ENCODE peak calls at places on chromosome 14, in six cellular contexts. W is endothelial cell, J is lower leg skin, M is bronchial epithelial cell, X is cardiac muscle cell, T is transverse colon. P is an unnamed sample.
A peak's percentile ranks its signal among the peaks of the same experiment; 100 is the strongest.

GRCh38 chr14:25050494-25051170 is 685 bp upstream of the STXBP6 start:
- DNase-seq in X (peak; percentile 83), M (peak; percentile 65), W (no peak), T (no peak), J (no peak), P (no peak)

GRCh38 chr14:65926504-65926903 is 514.0 kb downstream of the FUT8 start:
- DNase-seq in M (no peak), W (no peak), X (no peak), J (no peak), T (no peak), P (no peak)

GRCh38 chr14:103862393-103862782 is 15.0 kb upstream of the PPP1R13B start:
- DNase-seq in M (no peak), X (no peak), J (no peak), T (no peak), W (no peak), P (no peak)

GRCh38 chr14:20719777-20720176 is 25.9 kb upstream of the EDDM3A start:
- DNase-seq in J (no peak), W (no peak), M (peak; percentile 67), T (peak; percentile 34), X (no peak), P (no peak)

GRCh38 chr14:103172921-103173320 is 49.7 kb downstream of the TNFAIP2 start:
- DNase-seq in M (peak; percentile 29), X (no peak), W (no peak), J (no peak), T (no peak), P (no peak)

GRCh38 chr14:103386632-103387329 is 1.6 kb downstream of the MARK3 start:
- DNase-seq in T (no peak), X (no peak), M (no peak), W (no peak), J (no peak), P (no peak)

GRCh38 chr14:50344831-50345563 is 32.9 kb downstream of the DMAC2L start:
- DNase-seq in M (no peak), X (no peak), J (no peak), T (no peak), W (no peak), P (no peak)

GRCh38 chr14:21498540-21499526 is 12.3 kb downstream of the METTL3 start:
- DNase-seq in T (no peak), M (peak; percentile 47), X (peak; percentile 58), J (no peak), W (peak; percentile 38), P (no peak)

GRCh38 chr14:74825008-74825407 is 50.9 kb downstream of the PROX2 start:
- DNase-seq in T (no peak), J (no peak), X (peak; percentile 51), W (no peak), M (peak; percentile 66), P (no peak)

GRCh38 chr14:85233756-85234545 is 296.0 kb upstream of the FLRT2 start:
- DNase-seq in M (peak; percentile 94), W (no peak), J (no peak), T (no peak), X (peak; percentile 58), P (no peak)

GRCh38 chr14:104680806-104681688 is 8.4 kb upstream of the INF2 start:
- DNase-seq in X (peak; percentile 77), J (peak; percentile 92), M (peak; percentile 83), W (no peak), T (peak; percentile 77), P (no peak)

GRCh38 chr14:68564236-68564825 is 228.5 kb downstream of the ZFP36L1 start:
- DNase-seq in M (no peak), J (peak; percentile 84), W (no peak), T (no peak), X (no peak), P (no peak)

GRCh38 chr14:54487771-54488170 is 1.0 kb downstream of the GMFB start:
- DNase-seq in J (no peak), X (peak; percentile 58), M (peak; percentile 45), T (no peak), W (no peak), P (no peak)

GRCh38 chr14:54489318-54489683 is 521 bp upstream of the GMFB start:
- DNase-seq in X (no peak), J (no peak), W (no peak), T (no peak), M (no peak), P (no peak)

GRCh38 chr14:54488646-54489317 is at the start of gene GMFB:
- DNase-seq in T (peak; percentile 95), X (peak; percentile 97), J (peak; percentile 98), M (peak; percentile 77), W (peak; percentile 88), P (peak; percentile 96)

GRCh38 chr14:54486685-54487084 is 2.1 kb downstream of the GMFB start:
- DNase-seq in X (peak; percentile 38), J (no peak), M (peak; percentile 25), T (no peak), W (no peak), P (no peak)

DNA sequence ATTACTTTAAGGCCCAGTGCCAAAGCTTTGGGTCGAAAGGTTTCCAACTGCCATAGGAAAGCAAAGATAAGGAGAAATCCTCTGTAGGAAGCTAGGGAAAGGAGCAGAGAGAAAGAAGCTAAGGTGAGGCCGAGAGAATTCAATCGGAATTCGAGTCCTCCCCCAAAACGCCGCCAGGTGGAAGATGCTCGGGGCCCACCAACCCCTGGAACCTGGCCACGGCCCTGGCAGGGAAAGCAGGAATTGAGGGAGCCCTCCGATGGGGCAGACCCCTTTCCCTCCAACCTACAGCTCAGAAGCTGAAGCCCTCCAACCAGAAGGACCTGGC is 498 bp downstream of the GMFB start:
- DNase-seq in W (no peak), J (no peak), X (no peak), T (no peak), M (peak; percentile 17), P (no peak)
- TF ChIP-seq CTCF in W (no peak), J (no peak), X (peak; percentile 4), T (no peak), M (peak; percentile 23), P (no peak)

DNA sequence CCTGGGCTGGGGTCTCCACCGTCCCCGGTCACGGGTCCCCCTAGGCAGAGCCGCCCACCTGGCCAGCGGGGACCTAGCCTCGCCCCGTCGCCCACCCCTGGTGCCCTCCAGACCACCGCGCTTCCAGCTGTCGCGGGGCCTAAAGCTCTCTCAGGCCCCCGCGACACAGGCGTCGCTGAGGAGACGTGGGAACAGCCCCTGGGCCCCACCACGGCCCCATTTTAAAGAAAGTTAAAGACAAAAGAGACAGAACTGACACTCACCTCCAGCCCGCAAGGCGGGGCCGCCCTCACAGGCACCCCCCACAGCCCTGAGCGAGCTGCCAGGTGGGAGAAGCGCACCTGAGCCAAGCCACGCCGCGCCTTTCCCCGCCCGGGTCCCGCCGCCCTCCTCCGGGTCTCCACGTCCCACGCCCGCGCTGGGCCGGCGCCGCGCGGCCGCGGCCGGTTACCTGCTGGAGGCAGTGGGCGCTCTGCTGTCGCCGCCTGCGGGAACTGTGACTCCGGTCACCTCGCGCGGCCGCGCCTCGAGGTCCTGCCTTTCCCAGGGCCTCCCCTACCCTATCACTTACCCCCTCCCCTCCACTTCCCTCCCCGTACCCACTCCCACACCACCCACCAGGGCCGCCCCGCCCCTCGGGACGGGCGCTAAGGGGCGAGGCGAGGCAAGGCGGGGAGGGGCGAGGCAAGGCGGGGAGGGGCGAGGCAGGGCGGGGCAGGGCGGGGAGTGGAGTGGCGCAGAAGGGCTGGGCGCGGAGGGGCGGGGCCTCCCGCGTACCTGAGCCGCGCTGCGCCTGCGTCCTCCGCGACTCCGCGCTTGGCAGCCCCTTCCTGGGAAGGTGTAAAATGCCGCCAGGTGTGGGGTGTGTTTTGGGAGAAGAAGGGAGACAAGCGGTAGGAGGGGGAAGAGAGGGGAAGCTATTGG is 31.2 kb downstream of the TC2N start:
- DNase-seq in W (peak; percentile 65), X (peak; percentile 36), M (peak; percentile 76), T (peak; percentile 92), J (peak; percentile 96), P (no peak)
- TF ChIP-seq CTCF in W (no peak), X (no peak), M (peak; percentile 9), T (no peak), J (no peak), P (no peak)

GRCh38 chr14:106662947-106663346 is 1136.6 kb downstream of the TMEM121 start:
- DNase-seq in X (no peak), J (no peak), W (no peak), M (no peak), T (no peak), P (no peak)

GRCh38 chr14:106652494-106652893 is 1126.1 kb downstream of the TMEM121 start:
- DNase-seq in J (no peak), W (no peak), T (no peak), M (peak; percentile 49), X (no peak), P (no peak)

DNA sequence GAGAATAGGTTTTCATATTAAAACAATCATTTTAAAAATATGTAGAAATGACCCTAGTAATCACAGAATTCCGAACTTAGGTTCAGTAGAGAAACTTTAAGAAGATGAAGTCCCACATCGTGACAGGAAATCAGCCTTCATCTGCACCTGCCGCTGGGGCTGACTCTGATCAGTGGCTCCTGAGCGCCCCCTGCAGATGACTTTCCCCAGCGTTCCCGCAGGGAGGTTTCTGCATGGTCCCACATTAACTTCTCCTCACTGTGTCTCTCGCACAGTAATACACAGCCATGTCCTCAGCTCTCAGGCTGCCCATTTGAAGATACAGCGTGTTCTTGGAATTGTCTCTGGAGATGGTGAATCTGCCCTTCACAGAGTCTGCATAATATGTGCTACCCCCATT is 1131.1 kb downstream of the TMEM121 start:
- DNase-seq in T (peak; percentile 46), W (no peak), J (no peak), X (no peak), M (no peak), P (no peak)
- TF ChIP-seq CTCF in T (peak; percentile 28), W (no peak), J (no peak), X (no peak), M (no peak), P (no peak)

GRCh38 chr14:60324837-60325236 is 75.8 kb downstream of the PPM1A start:
- DNase-seq in X (no peak), T (no peak), W (no peak), M (no peak), J (no peak), P (no peak)

GRCh38 chr14:60328588-60328987 is 79.6 kb downstream of the PPM1A start:
- DNase-seq in M (no peak), X (no peak), W (no peak), J (no peak), T (no peak), P (no peak)

GRCh38 chr14:60331201-60332045 is 82.4 kb downstream of the PPM1A start:
- DNase-seq in W (peak; percentile 86), T (peak; percentile 74), M (peak; percentile 42), X (peak; percentile 63), J (peak; percentile 87), P (no peak)

GRCh38 chr14:60326274-60326673 is 77.3 kb downstream of the PPM1A start:
- DNase-seq in X (no peak), T (no peak), W (no peak), M (no peak), J (no peak), P (no peak)

DNA sequence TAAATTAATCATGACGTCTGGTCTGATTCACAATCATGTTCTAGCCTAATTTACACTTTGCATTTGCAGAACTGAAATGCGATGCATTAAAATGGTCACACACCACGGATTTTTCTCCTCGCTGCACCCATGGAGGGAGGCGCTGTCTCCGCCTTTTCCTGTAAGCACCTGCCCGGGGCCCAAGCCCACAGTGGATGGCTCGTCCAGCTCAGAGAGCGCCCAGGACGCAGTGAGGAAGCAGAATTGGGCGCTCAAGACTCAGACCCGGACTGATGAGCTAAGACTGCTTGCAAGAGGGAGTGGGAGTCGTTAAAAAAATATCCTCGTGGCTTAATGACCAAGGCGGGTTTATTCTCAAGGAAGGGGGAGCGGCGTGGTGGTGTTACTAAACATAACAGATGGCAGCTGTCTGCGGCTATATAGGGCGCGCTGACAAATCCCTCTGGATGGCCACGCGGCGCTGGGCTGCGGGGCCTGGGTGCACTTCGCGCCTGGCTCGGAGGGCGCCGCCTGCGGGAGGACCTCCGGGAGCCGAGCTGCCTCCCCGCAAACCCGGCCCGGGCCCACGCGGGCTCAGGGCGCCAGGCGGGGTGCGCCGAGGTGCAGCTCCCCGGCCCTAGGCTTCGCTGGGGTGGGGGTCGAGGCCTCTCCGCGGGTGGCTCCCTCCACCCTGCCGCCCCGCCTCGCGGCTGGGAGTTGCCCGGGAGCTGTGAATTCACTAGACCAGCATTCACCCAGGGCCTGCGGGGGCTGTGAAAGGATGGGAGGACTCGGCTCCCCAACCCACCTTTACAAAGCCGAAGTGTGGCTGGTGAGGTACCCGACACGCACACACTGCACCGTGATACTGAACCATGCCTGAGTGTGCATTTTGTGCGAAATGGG is 78.7 kb downstream of the PPM1A start:
- DNase-seq in M (no peak), W (peak; percentile 25), X (peak; percentile 45), J (no peak), T (peak; percentile 60), P (no peak)
- TF ChIP-seq CTCF in M (no peak), W (no peak), X (peak; percentile 4), J (no peak), T (no peak), P (no peak)

P was measured in osteocyte.